ENCODE peak calls at places on chromosome 15, in nine cellular contexts. Z is activated B cell treated with CpG ODN at 0.5 μM for 24 hours, C is HFFc6, L is WERI-Rb-1, U is GM23338, D is cardiac muscle cell, W is IMR-90, J is D721Med, F is lower lobe of right lung. N is an unnamed sample.

GRCh38 chr15:67048281-67049279 is 16.8 kb upstream of the SMAD3 start:
- DNase-seq in Z (no peak), C (peak), L (no peak), U (no peak), D (no peak), W (peak), J (no peak), F (peak), N (no peak)

GRCh38 chr15:39573844-39574243 is 7.0 kb upstream of the THBS1 start:
- DNase-seq in Z (no peak), C (peak), L (no peak), U (no peak), D (no peak), W (peak), J (no peak), F (no peak), N (no peak)

GRCh38 chr15:77606142-77607034 is 26.3 kb downstream of the LINGO1 start:
- DNase-seq in Z (no peak), C (no peak), L (no peak), U (no peak), D (peak), W (peak), J (no peak), F (no peak), N (no peak)

GRCh38 chr15:75731248-75732100 is 18.8 kb upstream of the CSPG4 start:
- DNase-seq in Z (no peak), C (no peak), L (peak), U (peak), D (no peak), W (peak), J (no peak), F (peak), N (no peak)

GRCh38 chr15:81723758-81724157 is 322.1 kb downstream of the MEX3B start:
- DNase-seq in Z (no peak), C (no peak), L (peak), U (no peak), D (no peak), W (no peak), J (no peak), F (no peak), N (no peak)

GRCh38 chr15:80979538-80980200 is 9.9 kb downstream of the MESD start:
- DNase-seq in Z (no peak), C (no peak), L (no peak), U (no peak), D (peak), W (no peak), J (no peak), F (no peak), N (no peak)

GRCh38 chr15:85778107-85778776 is 16.5 kb downstream of the KLHL25 start:
- DNase-seq in Z (no peak), C (no peak), L (no peak), U (no peak), D (no peak), W (no peak), J (no peak), F (no peak), N (no peak)

GRCh38 chr15:51312754-51313390 is 25.5 kb downstream of the CYP19A1 start:
- DNase-seq in Z (no peak), C (no peak), L (no peak), U (no peak), D (no peak), W (peak), J (no peak), F (no peak), N (no peak)

GRCh38 chr15:73368301-73369072 is at the start of gene HCN4:
- DNase-seq in Z (no peak), C (no peak), L (peak), U (peak), D (peak), W (no peak), J (peak), F (no peak), N (no peak)

GRCh38 chr15:48641416-48641815 is 4.1 kb downstream of the FBN1 start:
- DNase-seq in Z (no peak), C (no peak), L (peak), U (peak), D (no peak), W (peak), J (no peak), F (no peak), N (no peak)
- TF ChIP-seq CTCF in Z (no peak), C (peak), L (peak), U (no peak), D (peak), W (peak), J (peak), F (peak), N (no peak)

GRCh38 chr15:64426845-64427465 is 33.4 kb upstream of the ZNF609 start:
- DNase-seq in Z (no peak), C (peak), L (peak), U (peak), D (peak), W (peak), J (no peak), F (no peak), N (no peak)
- TF ChIP-seq CTCF in Z (no peak), C (peak), L (no peak), U (peak), D (peak), W (peak), J (peak), F (peak), N (no peak)

GRCh38 chr15:98272586-98272985 is 312.1 kb downstream of the ARRDC4 start:
- DNase-seq in Z (no peak), C (no peak), L (no peak), U (peak), D (no peak), W (no peak), J (no peak), F (no peak), N (no peak)
- TF ChIP-seq CTCF in Z (no peak), C (no peak), L (peak), U (peak), D (no peak), W (no peak), J (no peak), F (no peak), N (no peak)

GRCh38 chr15:31304736-31305365 is 21.8 kb upstream of the KLF13 start:
- DNase-seq in Z (no peak), C (no peak), L (no peak), U (peak), D (no peak), W (no peak), J (no peak), F (no peak), N (no peak)
- TF ChIP-seq CTCF in Z (no peak), C (no peak), L (no peak), U (no peak), D (no peak), W (no peak), J (no peak), F (no peak), N (no peak)

N was measured in mesothelial cell of epicardium.